ENCODE peak calls at places on chromosomes 16 and 17, in five cellular contexts. V, P, Y, R and Z are unnamed samples.

GRCh38 chr17:52170963-52171572 is 12.6 kb upstream of the CA10 start:
- DNase-seq in R (peak; percentile 62), V (no peak), P (no peak), Y (no peak), Z (no peak)

GRCh38 chr16:57165923-57166322 is 19.9 kb downstream of the PSME3IP1 start:
- DNase-seq in R (no peak), P (no peak), V (no peak), Y (no peak), Z (no peak)

GRCh38 chr17:8994319-8994718 is 27.0 kb upstream of the NTN1 start:
- DNase-seq in R (peak; percentile 13), V (peak; percentile 58), P (peak; percentile 11), Y (no peak), Z (peak; percentile 45)

GRCh38 chr16:78785218-78785617 is 685.8 kb downstream of the WWOX start:
- DNase-seq in V (no peak), R (no peak), P (no peak), Y (no peak), Z (no peak)

GRCh38 chr16:14109077-14109775 is 38.1 kb downstream of the MRTFB start:
- DNase-seq in Y (no peak), P (no peak), V (no peak), R (no peak), Z (no peak)

GRCh38 chr16:57260294-57260929 is 15.4 kb downstream of the ARL2BP start:
- DNase-seq in Y (no peak), P (no peak), V (no peak), R (no peak), Z (no peak)

GRCh38 chr17:3385869-3386816 is at the start of gene OR3A2:
- DNase-seq in P (no peak), Y (no peak), V (no peak), R (no peak), Z (peak; percentile 12)

GRCh38 chr17:6388416-6388815 is 46.5 kb downstream of the AIPL1 start:
- DNase-seq in V (no peak), R (no peak), P (no peak), Y (no peak), Z (no peak)

GRCh38 chr17:82582208-82582607 is 62.7 kb downstream of the FOXK2 start:
- DNase-seq in P (no peak), Y (no peak), R (no peak), V (no peak), Z (no peak)

GRCh38 chr17:44903012-44903685 is 3.9 kb upstream of the EFTUD2 start:
- DNase-seq in Y (no peak), P (no peak), V (no peak), R (no peak), Z (no peak)

GRCh38 chr16:27721548-27722265 is 171.8 kb downstream of the KATNIP start:
- DNase-seq in Y (peak; percentile 43), V (no peak), P (no peak), R (no peak), Z (no peak)

GRCh38 chr17:50199651-50200446 is 1.6 kb downstream of the COL1A1 start:
- DNase-seq in V (peak; percentile 30), P (no peak), R (peak; percentile 92), Y (no peak), Z (peak; percentile 67)

GRCh38 chr16:85659805-85660511 is 28.8 kb downstream of the GINS2 start:
- DNase-seq in P (no peak), Y (no peak), R (no peak), V (peak; percentile 56), Z (peak; percentile 40)

GRCh38 chr17:8673621-8674020 is 43.1 kb upstream of the MYH10 start:
- DNase-seq in Y (no peak), V (no peak), R (no peak), P (no peak), Z (no peak)